ENCODE peak calls at places on chromosome 22, in six cellular contexts. One of them, this sample, is unnamed.

GRCh38 chr22:25374871-25375270 is 155.4 kb downstream of the CRYBB2 start:
- DNase-seq in ascending aorta: no peak
- DNase-seq in lung: no peak
- DNase-seq in A549: no peak
- DNase-seq in fibroblast of lung: no peak
- DNase-seq in thyroid gland: no peak
- DNase-seq in this sample: no peak

GRCh38 chr22:32880531-32880905 is 79.0 kb downstream of the TIMP3 start:
- DNase-seq in ascending aorta: no peak
- DNase-seq in lung: no peak
- DNase-seq in A549: no peak
- DNase-seq in fibroblast of lung: no peak
- DNase-seq in thyroid gland: no peak
- DNase-seq in this sample: no peak

GRCh38 chr22:44924098-44924497 is 85.7 kb downstream of the PHF21B start:
- DNase-seq in ascending aorta: no peak
- DNase-seq in lung: no peak
- DNase-seq in A549: no peak
- DNase-seq in fibroblast of lung: no peak
- DNase-seq in thyroid gland: no peak
- DNase-seq in this sample: no peak

GRCh38 chr22:34966980-34967379 is 99.0 kb upstream of the ISX start:
- DNase-seq in ascending aorta: no peak
- DNase-seq in lung: no peak
- DNase-seq in A549: peak; percentile 1
- DNase-seq in fibroblast of lung: no peak
- DNase-seq in thyroid gland: no peak
- DNase-seq in this sample: no peak

GRCh38 chr22:45960477-45961386 is 16.2 kb downstream of the WNT7B start:
- DNase-seq in ascending aorta: no peak
- DNase-seq in lung: no peak
- DNase-seq in A549: no peak
- DNase-seq in fibroblast of lung: no peak
- DNase-seq in thyroid gland: no peak
- DNase-seq in this sample: no peak

GRCh38 chr22:23522642-23523251 is 57.3 kb downstream of the IGLL1 start:
- DNase-seq in ascending aorta: peak; percentile 72
- DNase-seq in lung: no peak
- DNase-seq in A549: no peak
- DNase-seq in fibroblast of lung: no peak
- DNase-seq in thyroid gland: peak; percentile 71
- DNase-seq in this sample: no peak

GRCh38 chr22:36998620-36999351 is 20.5 kb downstream of the TST start:
- DNase-seq in ascending aorta: no peak
- DNase-seq in lung: no peak
- DNase-seq in A549: no peak
- DNase-seq in fibroblast of lung: no peak
- DNase-seq in thyroid gland: no peak
- DNase-seq in this sample: no peak

GRCh38 chr22:46937185-46937584 is 174.7 kb downstream of the TBC1D22A start:
- DNase-seq in ascending aorta: no peak
- DNase-seq in lung: no peak
- DNase-seq in A549: no peak
- DNase-seq in fibroblast of lung: no peak
- DNase-seq in thyroid gland: no peak
- DNase-seq in this sample: peak; percentile 42

GRCh38 chr22:36871669-36872081 is 10.9 kb downstream of the NCF4 start:
- DNase-seq in ascending aorta: no peak
- DNase-seq in lung: no peak
- DNase-seq in A549: no peak
- DNase-seq in fibroblast of lung: no peak
- DNase-seq in thyroid gland: no peak
- DNase-seq in this sample: no peak

GRCh38 chr22:28743852-28744251 is 2.0 kb downstream of the HSCB start:
- DNase-seq in ascending aorta: no peak
- DNase-seq in lung: no peak
- DNase-seq in A549: no peak
- DNase-seq in fibroblast of lung: no peak
- DNase-seq in thyroid gland: no peak
- DNase-seq in this sample: no peak
- TF ChIP-seq CTCF in ascending aorta: no peak
- TF ChIP-seq CTCF in lung: no peak
- TF ChIP-seq CTCF in A549: no peak
- TF ChIP-seq CTCF in fibroblast of lung: no peak
- TF ChIP-seq CTCF in thyroid gland: no peak
- TF ChIP-seq CTCF in this sample: no peak

GRCh38 chr22:19559324-19559811 is 35.2 kb upstream of the CLDN5 start:
- DNase-seq in ascending aorta: no peak
- DNase-seq in lung: no peak
- DNase-seq in A549: no peak
- DNase-seq in fibroblast of lung: no peak
- DNase-seq in thyroid gland: no peak
- DNase-seq in this sample: no peak

GRCh38 chr22:19555651-19556050 is 31.4 kb upstream of the CLDN5 start:
- DNase-seq in ascending aorta: no peak
- DNase-seq in lung: no peak
- DNase-seq in A549: no peak
- DNase-seq in fibroblast of lung: no peak
- DNase-seq in thyroid gland: no peak
- DNase-seq in this sample: no peak

GRCh38 chr22:19553201-19553600 is 29.0 kb upstream of the CLDN5 start:
- DNase-seq in ascending aorta: no peak
- DNase-seq in lung: no peak
- DNase-seq in A549: no peak
- DNase-seq in fibroblast of lung: no peak
- DNase-seq in thyroid gland: no peak
- DNase-seq in this sample: no peak

GRCh38 chr22:19556963-19557545 is 32.8 kb upstream of the CLDN5 start:
- DNase-seq in ascending aorta: no peak
- DNase-seq in lung: no peak
- DNase-seq in A549: no peak
- DNase-seq in fibroblast of lung: no peak
- DNase-seq in thyroid gland: no peak
- DNase-seq in this sample: no peak

DNA sequence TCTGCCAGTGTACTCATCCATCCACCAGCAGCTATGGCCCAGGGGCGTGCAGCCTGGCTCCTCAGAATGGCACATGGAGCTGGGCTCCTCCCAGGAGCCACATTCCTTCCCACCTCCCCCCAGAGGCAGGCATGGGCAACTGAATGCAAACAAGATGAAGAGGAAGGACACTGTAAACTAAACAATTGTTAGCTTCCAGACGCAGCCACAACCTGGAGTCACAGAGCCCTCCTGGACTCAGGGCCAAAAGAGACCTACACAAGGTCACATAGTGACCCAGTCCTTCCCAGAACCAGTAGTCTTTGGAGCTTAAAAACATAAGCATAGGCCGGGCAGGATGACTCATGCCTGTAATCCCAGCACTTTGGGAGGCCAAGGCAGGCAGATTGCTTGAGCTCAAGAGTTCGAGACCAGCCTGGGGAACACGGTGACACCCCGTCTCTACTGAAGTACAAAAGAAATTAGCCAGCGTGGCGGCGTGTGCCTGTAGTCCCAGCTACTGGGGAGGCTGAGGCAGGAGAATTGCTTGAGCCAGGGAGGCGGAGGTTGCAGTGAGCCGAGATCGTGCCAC is 30.7 kb upstream of the CLDN5 start:
- DNase-seq in ascending aorta: no peak
- DNase-seq in lung: no peak
- DNase-seq in A549: peak; percentile 40
- DNase-seq in fibroblast of lung: peak; percentile 46
- DNase-seq in thyroid gland: no peak
- DNase-seq in this sample: no peak
- TF ChIP-seq CTCF in ascending aorta: no peak
- TF ChIP-seq CTCF in lung: no peak
- TF ChIP-seq CTCF in A549: no peak
- TF ChIP-seq CTCF in fibroblast of lung: peak; percentile 35
- TF ChIP-seq CTCF in thyroid gland: no peak
- TF ChIP-seq CTCF in this sample: no peak

GRCh38 chr22:30327864-30328345 is 1.2 kb upstream of the TBC1D10A start:
- DNase-seq in ascending aorta: no peak
- DNase-seq in lung: no peak
- DNase-seq in A549: no peak
- DNase-seq in fibroblast of lung: no peak
- DNase-seq in thyroid gland: peak; percentile 40
- DNase-seq in this sample: no peak
- TF ChIP-seq CTCF in ascending aorta: no peak
- TF ChIP-seq CTCF in lung: no peak
- TF ChIP-seq CTCF in A549: no peak
- TF ChIP-seq CTCF in fibroblast of lung: no peak
- TF ChIP-seq CTCF in thyroid gland: no peak
- TF ChIP-seq CTCF in this sample: no peak

GRCh38 chr22:27331526-27332281 is 469.9 kb downstream of the MN1 start:
- DNase-seq in ascending aorta: peak; percentile 76
- DNase-seq in lung: peak; percentile 51
- DNase-seq in A549: peak; percentile 43
- DNase-seq in fibroblast of lung: peak; percentile 47
- DNase-seq in thyroid gland: peak; percentile 56
- DNase-seq in this sample: peak; percentile 87
- TF ChIP-seq CTCF in ascending aorta: peak; percentile 50
- TF ChIP-seq CTCF in lung: no peak
- TF ChIP-seq CTCF in A549: peak; percentile 30
- TF ChIP-seq CTCF in fibroblast of lung: peak; percentile 47
- TF ChIP-seq CTCF in thyroid gland: peak; percentile 52
- TF ChIP-seq CTCF in this sample: peak; percentile 60

GRCh38 chr22:22109693-22110466 is 127.3 kb upstream of the TOP3B start:
- DNase-seq in ascending aorta: no peak
- DNase-seq in lung: no peak
- DNase-seq in A549: no peak
- DNase-seq in fibroblast of lung: no peak
- DNase-seq in thyroid gland: no peak
- DNase-seq in this sample: no peak
- TF ChIP-seq CTCF in ascending aorta: no peak
- TF ChIP-seq CTCF in lung: no peak
- TF ChIP-seq CTCF in A549: peak; percentile 10
- TF ChIP-seq CTCF in fibroblast of lung: no peak
- TF ChIP-seq CTCF in thyroid gland: no peak
- TF ChIP-seq CTCF in this sample: no peak